ENCODE peak calls at places on chromosome 5, in five cellular contexts. One of them, this sample, is unnamed.

GRCh38 chr5:69212022-69212421 is 22.6 kb downstream of the CENPH start:
- DNase-seq in foreskin fibroblast: no peak
- DNase-seq in GM10248: no peak
- DNase-seq in HCT116: no peak
- DNase-seq in sigmoid colon: no peak
- DNase-seq in this sample: no peak

GRCh38 chr5:55154893-55155292 is 5.1 kb upstream of the GPX8 start:
- DNase-seq in foreskin fibroblast: peak
- DNase-seq in GM10248: no peak
- DNase-seq in HCT116: no peak
- DNase-seq in sigmoid colon: no peak
- DNase-seq in this sample: no peak

GRCh38 chr5:425714-426113 is 17.3 kb upstream of the EXOC3 start:
- DNase-seq in foreskin fibroblast: no peak
- DNase-seq in GM10248: no peak
- DNase-seq in HCT116: no peak
- DNase-seq in sigmoid colon: peak
- DNase-seq in this sample: no peak

GRCh38 chr5:14767942-14768837 is 103.4 kb downstream of the ANKH start:
- DNase-seq in foreskin fibroblast: no peak
- DNase-seq in GM10248: no peak
- DNase-seq in HCT116: no peak
- DNase-seq in sigmoid colon: no peak
- DNase-seq in this sample: no peak

GRCh38 chr5:1840741-1841521 is 39.7 kb downstream of the NDUFS6 start:
- DNase-seq in foreskin fibroblast: no peak
- DNase-seq in GM10248: no peak
- DNase-seq in HCT116: no peak
- DNase-seq in sigmoid colon: no peak
- DNase-seq in this sample: no peak

GRCh38 chr5:110477923-110478322 is 248.5 kb downstream of the TMEM232 start:
- DNase-seq in foreskin fibroblast: no peak
- DNase-seq in GM10248: no peak
- DNase-seq in HCT116: no peak
- DNase-seq in sigmoid colon: no peak
- DNase-seq in this sample: no peak

GRCh38 chr5:141866111-141866510 is 12.1 kb downstream of the PCDH1 start:
- DNase-seq in foreskin fibroblast: no peak
- DNase-seq in GM10248: no peak
- DNase-seq in HCT116: peak
- DNase-seq in sigmoid colon: peak
- DNase-seq in this sample: no peak

GRCh38 chr5:178272591-178272990 is 40.0 kb upstream of the PHYKPL start:
- DNase-seq in foreskin fibroblast: no peak
- DNase-seq in GM10248: no peak
- DNase-seq in HCT116: no peak
- DNase-seq in sigmoid colon: no peak
- DNase-seq in this sample: no peak

GRCh38 chr5:6760636-6761035 is 47.4 kb downstream of the TENT4A start:
- DNase-seq in foreskin fibroblast: no peak
- DNase-seq in GM10248: no peak
- DNase-seq in HCT116: no peak
- DNase-seq in sigmoid colon: peak
- DNase-seq in this sample: no peak

GRCh38 chr5:80185095-80185494 is 70.8 kb downstream of the SERINC5 start:
- DNase-seq in foreskin fibroblast: no peak
- DNase-seq in GM10248: no peak
- DNase-seq in HCT116: no peak
- DNase-seq in sigmoid colon: no peak
- DNase-seq in this sample: no peak

GRCh38 chr5:11048760-11049159 is 287.7 kb upstream of the DAP start:
- DNase-seq in foreskin fibroblast: no peak
- DNase-seq in GM10248: no peak
- DNase-seq in HCT116: no peak
- DNase-seq in sigmoid colon: no peak
- DNase-seq in this sample: no peak

GRCh38 chr5:108735790-108736189 is 11.9 kb upstream of the FER start:
- DNase-seq in foreskin fibroblast: no peak
- DNase-seq in GM10248: no peak
- DNase-seq in HCT116: no peak
- DNase-seq in sigmoid colon: no peak
- DNase-seq in this sample: no peak

GRCh38 chr5:96125335-96125891 is 163.8 kb upstream of the ELL2 start:
- DNase-seq in foreskin fibroblast: no peak
- DNase-seq in GM10248: no peak
- DNase-seq in HCT116: no peak
- DNase-seq in sigmoid colon: no peak
- DNase-seq in this sample: no peak

GRCh38 chr5:174309131-174309845 is 263.8 kb downstream of the NSG2 start:
- DNase-seq in foreskin fibroblast: no peak
- DNase-seq in GM10248: no peak
- DNase-seq in HCT116: no peak
- DNase-seq in sigmoid colon: no peak
- DNase-seq in this sample: no peak

GRCh38 chr5:130643321-130643720 is 521.7 kb downstream of the HINT1 start:
- DNase-seq in foreskin fibroblast: no peak
- DNase-seq in GM10248: no peak
- DNase-seq in HCT116: no peak
- DNase-seq in sigmoid colon: no peak
- DNase-seq in this sample: no peak

GRCh38 chr5:112583166-112583565 is 154.5 kb upstream of the APC start:
- DNase-seq in foreskin fibroblast: no peak
- DNase-seq in GM10248: no peak
- DNase-seq in HCT116: no peak
- DNase-seq in sigmoid colon: no peak
- DNase-seq in this sample: no peak

GRCh38 chr5:107428303-107428761 is 242.4 kb downstream of the EFNA5 start:
- DNase-seq in foreskin fibroblast: no peak
- DNase-seq in GM10248: no peak
- DNase-seq in HCT116: no peak
- DNase-seq in sigmoid colon: no peak
- DNase-seq in this sample: no peak

GRCh38 chr5:44862808-44863207 is 54.1 kb downstream of the MRPS30 start:
- DNase-seq in foreskin fibroblast: no peak
- DNase-seq in GM10248: peak
- DNase-seq in HCT116: peak
- DNase-seq in sigmoid colon: no peak
- DNase-seq in this sample: no peak

GRCh38 chr5:1195439-1195838 is 6.0 kb upstream of the SLC6A19 start:
- DNase-seq in foreskin fibroblast: no peak
- DNase-seq in GM10248: no peak
- DNase-seq in HCT116: no peak
- DNase-seq in sigmoid colon: no peak
- DNase-seq in this sample: no peak

GRCh38 chr5:129382921-129383672 is 77.0 kb upstream of the ADAMTS19 start:
- DNase-seq in foreskin fibroblast: peak
- DNase-seq in GM10248: no peak
- DNase-seq in HCT116: no peak
- DNase-seq in sigmoid colon: no peak
- DNase-seq in this sample: no peak

GRCh38 chr5:14450055-14450524 is 131.5 kb upstream of the OTULINL start:
- DNase-seq in foreskin fibroblast: peak
- DNase-seq in GM10248: no peak
- DNase-seq in HCT116: no peak
- DNase-seq in sigmoid colon: peak
- DNase-seq in this sample: peak

GRCh38 chr5:133407277-133407632 is 205.1 kb downstream of the FSTL4 start:
- DNase-seq in foreskin fibroblast: no peak
- DNase-seq in GM10248: no peak
- DNase-seq in HCT116: no peak
- DNase-seq in sigmoid colon: no peak
- DNase-seq in this sample: no peak

GRCh38 chr5:131481569-131481968 is 153.5 kb downstream of the RAPGEF6 start:
- DNase-seq in foreskin fibroblast: no peak
- DNase-seq in GM10248: no peak
- DNase-seq in HCT116: no peak
- DNase-seq in sigmoid colon: no peak
- DNase-seq in this sample: no peak

GRCh38 chr5:103340717-103341397 is 82.3 kb downstream of the MACIR start:
- DNase-seq in foreskin fibroblast: no peak
- DNase-seq in GM10248: peak
- DNase-seq in HCT116: no peak
- DNase-seq in sigmoid colon: no peak
- DNase-seq in this sample: no peak

GRCh38 chr5:88602584-88602983 is 280.4 kb downstream of the MEF2C start:
- DNase-seq in foreskin fibroblast: no peak
- DNase-seq in GM10248: peak
- DNase-seq in HCT116: peak
- DNase-seq in sigmoid colon: no peak
- DNase-seq in this sample: no peak

GRCh38 chr5:80098951-80099350 is 63.8 kb downstream of the THBS4 start:
- DNase-seq in foreskin fibroblast: no peak
- DNase-seq in GM10248: no peak
- DNase-seq in HCT116: no peak
- DNase-seq in sigmoid colon: no peak
- DNase-seq in this sample: no peak

GRCh38 chr5:169173372-169173771 is 127.6 kb downstream of the SLIT3 start:
- DNase-seq in foreskin fibroblast: no peak
- DNase-seq in GM10248: no peak
- DNase-seq in HCT116: no peak
- DNase-seq in sigmoid colon: no peak
- DNase-seq in this sample: no peak

GRCh38 chr5:149834246-149834855 is 104.2 kb downstream of the PPARGC1B start:
- DNase-seq in foreskin fibroblast: peak
- DNase-seq in GM10248: peak
- DNase-seq in HCT116: peak
- DNase-seq in sigmoid colon: no peak
- DNase-seq in this sample: peak

GRCh38 chr5:180862645-180863044 is 1.6 kb upstream of the ZFP62 start:
- DNase-seq in foreskin fibroblast: no peak
- DNase-seq in GM10248: no peak
- DNase-seq in HCT116: no peak
- DNase-seq in sigmoid colon: no peak
- DNase-seq in this sample: no peak

GRCh38 chr5:174047472-174047871 is 2.0 kb downstream of the NSG2 start:
- DNase-seq in foreskin fibroblast: no peak
- DNase-seq in GM10248: peak
- DNase-seq in HCT116: no peak
- DNase-seq in sigmoid colon: no peak
- DNase-seq in this sample: no peak

GRCh38 chr5:154712518-154713437 is 42.4 kb upstream of the LARP1 start:
- DNase-seq in foreskin fibroblast: no peak
- DNase-seq in GM10248: no peak
- DNase-seq in HCT116: peak
- DNase-seq in sigmoid colon: peak
- DNase-seq in this sample: no peak

GRCh38 chr5:171336486-171337206 is 27.6 kb downstream of the TLX3 start:
- DNase-seq in foreskin fibroblast: peak
- DNase-seq in GM10248: no peak
- DNase-seq in HCT116: peak
- DNase-seq in sigmoid colon: no peak
- DNase-seq in this sample: peak

GRCh38 chr5:67640011-67640410 is 443.4 kb upstream of the CD180 start:
- DNase-seq in foreskin fibroblast: no peak
- DNase-seq in GM10248: no peak
- DNase-seq in HCT116: no peak
- DNase-seq in sigmoid colon: no peak
- DNase-seq in this sample: no peak

GRCh38 chr5:34749431-34749872 is 89.5 kb upstream of the TTC23L start:
- DNase-seq in foreskin fibroblast: peak
- DNase-seq in GM10248: no peak
- DNase-seq in HCT116: no peak
- DNase-seq in sigmoid colon: no peak
- DNase-seq in this sample: peak

GRCh38 chr5:140358738-140359310 is 1.2 kb upstream of the SLC4A9 start:
- DNase-seq in foreskin fibroblast: peak
- DNase-seq in GM10248: no peak
- DNase-seq in HCT116: no peak
- DNase-seq in sigmoid colon: no peak
- DNase-seq in this sample: no peak
- TF ChIP-seq CTCF in foreskin fibroblast: peak
- TF ChIP-seq CTCF in GM10248: peak
- TF ChIP-seq CTCF in HCT116: peak
- TF ChIP-seq CTCF in sigmoid colon: no peak
- TF ChIP-seq CTCF in this sample: peak

GRCh38 chr5:120531215-120531614 is 67.1 kb downstream of the PRR16 start:
- DNase-seq in foreskin fibroblast: no peak
- DNase-seq in GM10248: no peak
- DNase-seq in HCT116: no peak
- DNase-seq in sigmoid colon: no peak
- DNase-seq in this sample: no peak

GRCh38 chr5:120533581-120533980 is 69.5 kb downstream of the PRR16 start:
- DNase-seq in foreskin fibroblast: no peak
- DNase-seq in GM10248: no peak
- DNase-seq in HCT116: no peak
- DNase-seq in sigmoid colon: no peak
- DNase-seq in this sample: no peak

GRCh38 chr5:120529386-120529785 is 65.3 kb downstream of the PRR16 start:
- DNase-seq in foreskin fibroblast: no peak
- DNase-seq in GM10248: no peak
- DNase-seq in HCT116: no peak
- DNase-seq in sigmoid colon: no peak
- DNase-seq in this sample: no peak

GRCh38 chr5:120535900-120536299 is 71.8 kb downstream of the PRR16 start:
- DNase-seq in foreskin fibroblast: no peak
- DNase-seq in GM10248: no peak
- DNase-seq in HCT116: no peak
- DNase-seq in sigmoid colon: no peak
- DNase-seq in this sample: no peak

GRCh38 chr5:120532835-120533234 is 68.7 kb downstream of the PRR16 start:
- DNase-seq in foreskin fibroblast: no peak
- DNase-seq in GM10248: no peak
- DNase-seq in HCT116: peak
- DNase-seq in sigmoid colon: no peak
- DNase-seq in this sample: no peak
- TF ChIP-seq CTCF in foreskin fibroblast: no peak
- TF ChIP-seq CTCF in GM10248: no peak
- TF ChIP-seq CTCF in HCT116: peak
- TF ChIP-seq CTCF in sigmoid colon: no peak
- TF ChIP-seq CTCF in this sample: peak

GRCh38 chr5:176577312-176578176 is 28.4 kb downstream of the CDHR2 start:
- DNase-seq in foreskin fibroblast: no peak
- DNase-seq in GM10248: no peak
- DNase-seq in HCT116: no peak
- DNase-seq in sigmoid colon: no peak
- DNase-seq in this sample: no peak

GRCh38 chr5:176575066-176575465 is 25.9 kb downstream of the CDHR2 start:
- DNase-seq in foreskin fibroblast: no peak
- DNase-seq in GM10248: no peak
- DNase-seq in HCT116: no peak
- DNase-seq in sigmoid colon: no peak
- DNase-seq in this sample: no peak

GRCh38 chr5:176575488-176576422 is 26.6 kb downstream of the CDHR2 start:
- DNase-seq in foreskin fibroblast: no peak
- DNase-seq in GM10248: no peak
- DNase-seq in HCT116: no peak
- DNase-seq in sigmoid colon: no peak
- DNase-seq in this sample: no peak

GRCh38 chr5:176573564-176574296 is 24.6 kb downstream of the CDHR2 start:
- DNase-seq in foreskin fibroblast: peak
- DNase-seq in GM10248: peak
- DNase-seq in HCT116: peak
- DNase-seq in sigmoid colon: peak
- DNase-seq in this sample: peak

GRCh38 chr5:176574297-176574591 is 25.1 kb downstream of the CDHR2 start:
- DNase-seq in foreskin fibroblast: no peak
- DNase-seq in GM10248: no peak
- DNase-seq in HCT116: no peak
- DNase-seq in sigmoid colon: no peak
- DNase-seq in this sample: no peak
- TF ChIP-seq CTCF in foreskin fibroblast: no peak
- TF ChIP-seq CTCF in GM10248: no peak
- TF ChIP-seq CTCF in HCT116: peak
- TF ChIP-seq CTCF in sigmoid colon: no peak
- TF ChIP-seq CTCF in this sample: no peak

GRCh38 chr5:32074401-32074800 is 99.7 kb downstream of the GOLPH3 start:
- DNase-seq in foreskin fibroblast: no peak
- DNase-seq in GM10248: no peak
- DNase-seq in HCT116: no peak
- DNase-seq in sigmoid colon: no peak
- DNase-seq in this sample: no peak
- TF ChIP-seq CTCF in foreskin fibroblast: no peak
- TF ChIP-seq CTCF in GM10248: no peak
- TF ChIP-seq CTCF in HCT116: no peak
- TF ChIP-seq CTCF in sigmoid colon: no peak
- TF ChIP-seq CTCF in this sample: no peak

This sample was measured in AG04450.